ENCODE peak calls at places on chromosomes 11 and 22, in four cellular contexts. One of them, this sample, is unnamed.

GRCh38 chr22:50628543-50629134 is 687 bp upstream of the ARSA start:
- DNase-seq in mesendoderm: no peak
- DNase-seq in H1: no peak
- DNase-seq in IMR-90: no peak
- DNase-seq in this sample: no peak

GRCh38 chr11:73205666-73206343 is 12.3 kb upstream of the P2RY2 start:
- DNase-seq in IMR-90: no peak
- DNase-seq in mesendoderm: no peak
- DNase-seq in H1: no peak
- DNase-seq in this sample: no peak

GRCh38 chr11:128859563-128860441 is 7.3 kb downstream of the KCNJ1 start:
- DNase-seq in mesendoderm: peak
- DNase-seq in IMR-90: peak
- DNase-seq in H1: peak
- DNase-seq in this sample: peak

GRCh38 chr11:62432695-62433094 is 13.9 kb downstream of the SCGB1A1 start:
- DNase-seq in H1: no peak
- DNase-seq in IMR-90: no peak
- DNase-seq in mesendoderm: no peak
- DNase-seq in this sample: no peak

GRCh38 chr11:61334434-61335354 is 1.7 kb downstream of the TKFC start:
- DNase-seq in IMR-90: peak
- DNase-seq in H1: no peak
- DNase-seq in mesendoderm: peak
- DNase-seq in this sample: no peak

GRCh38 chr22:33829549-33830280 is 90.6 kb downstream of the LARGE1 start:
- DNase-seq in mesendoderm: peak
- DNase-seq in H1: no peak
- DNase-seq in IMR-90: no peak
- DNase-seq in this sample: no peak

GRCh38 chr11:112412383-112412782 is 151.7 kb upstream of the PLET1 start:
- DNase-seq in IMR-90: no peak
- DNase-seq in H1: no peak
- DNase-seq in mesendoderm: no peak
- DNase-seq in this sample: no peak

GRCh38 chr11:19164881-19165280 is 36.9 kb downstream of the CSRP3 start:
- DNase-seq in mesendoderm: no peak
- DNase-seq in IMR-90: no peak
- DNase-seq in H1: no peak
- DNase-seq in this sample: no peak

GRCh38 chr11:27282806-27283205 is 80.2 kb downstream of the CCDC34 start:
- DNase-seq in H1: no peak
- DNase-seq in mesendoderm: peak
- DNase-seq in IMR-90: no peak
- DNase-seq in this sample: no peak

GRCh38 chr11:115929618-115930129 is 425.5 kb upstream of the CADM1 start:
- DNase-seq in mesendoderm: no peak
- DNase-seq in H1: no peak
- DNase-seq in IMR-90: no peak
- DNase-seq in this sample: no peak

GRCh38 chr11:818396-819128 is at the start of gene PNPLA2:
- DNase-seq in mesendoderm: no peak
- DNase-seq in H1: peak
- DNase-seq in IMR-90: no peak
- DNase-seq in this sample: no peak
- H3K23ac ChIP-seq in mesendoderm: no peak
- H3K23ac ChIP-seq in H1: no peak
- H3K23ac ChIP-seq in IMR-90: no peak
- H3K23ac ChIP-seq in this sample: no peak

GRCh38 chr11:24560324-24560723 is 63.5 kb downstream of the LUZP2 start:
- DNase-seq in H1: no peak
- DNase-seq in IMR-90: no peak
- DNase-seq in mesendoderm: no peak
- DNase-seq in this sample: no peak
- H4K5ac ChIP-seq in H1: no peak
- H4K5ac ChIP-seq in IMR-90: no peak
- H4K5ac ChIP-seq in mesendoderm: no peak
- H4K5ac ChIP-seq in this sample: no peak

DNA sequence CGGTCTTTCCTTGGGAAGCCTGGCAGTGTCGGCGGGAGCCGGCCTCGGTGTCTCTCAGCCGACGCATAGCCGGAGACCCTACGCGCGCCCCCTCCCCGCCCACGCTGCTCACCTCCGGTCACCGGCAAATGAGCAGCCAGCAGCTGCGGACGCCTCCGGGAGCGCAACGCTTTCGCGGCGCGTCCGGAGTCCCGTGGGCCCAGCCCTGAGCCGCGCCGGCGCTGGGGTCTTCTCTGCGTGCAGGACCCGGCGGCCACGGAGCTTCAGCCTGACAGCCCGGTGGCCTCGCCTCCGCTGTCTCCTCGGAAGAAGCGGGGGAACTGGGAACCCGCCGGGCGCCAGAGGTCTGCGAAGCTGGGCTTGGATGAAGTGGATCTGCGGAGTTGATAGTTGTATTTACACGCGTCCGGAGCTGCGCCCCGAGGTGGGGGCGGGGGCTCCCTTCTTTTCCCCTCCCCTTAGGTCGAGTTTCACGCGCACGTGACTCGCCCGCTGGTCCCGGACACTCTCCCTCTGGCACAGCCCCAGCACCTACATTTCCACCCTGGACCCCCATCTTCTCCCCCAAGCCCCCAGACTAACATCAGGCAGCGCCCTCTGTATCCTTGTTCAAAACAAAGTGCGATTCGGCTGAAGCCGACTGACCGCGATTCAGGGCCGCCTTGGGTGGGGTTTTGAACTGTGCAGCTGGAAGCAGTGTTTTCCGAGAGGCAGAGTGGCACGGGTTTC is at the start of gene SLC43A1:
- DNase-seq in H1: peak
- DNase-seq in mesendoderm: no peak
- DNase-seq in IMR-90: peak
- DNase-seq in this sample: peak
- H3K23ac ChIP-seq in H1: no peak
- H3K23ac ChIP-seq in mesendoderm: no peak
- H3K23ac ChIP-seq in IMR-90: peak
- H3K23ac ChIP-seq in this sample: no peak

GRCh38 chr22:39700565-39700964 is 130.0 kb downstream of the CACNA1I start:
- DNase-seq in H1: no peak
- DNase-seq in mesendoderm: no peak
- DNase-seq in IMR-90: no peak
- DNase-seq in this sample: no peak
- H4K5ac ChIP-seq in H1: no peak
- H4K5ac ChIP-seq in mesendoderm: no peak
- H4K5ac ChIP-seq in IMR-90: no peak
- H4K5ac ChIP-seq in this sample: no peak

This sample was measured in H9.